ENCODE peak calls at places on chromosomes 7 and 10, in five cellular contexts. T is fibroblast of lung, F is ascending aorta, U is A549, R is right lobe of liver. D is an unnamed sample.
A peak's percentile ranks its signal among the peaks of the same experiment; 100 is the strongest.

GRCh38 chr10:100615911-100616310 is 80.2 kb downstream of the HIF1AN start:
- DNase-seq in T (no peak), F (no peak), U (no peak), R (no peak), D (no peak)

GRCh38 chr7:120877706-120878105 is 19.8 kb upstream of the TSPAN12 start:
- DNase-seq in T (peak; percentile 24), F (no peak), U (no peak), R (no peak), D (no peak)

GRCh38 chr7:32155712-32156111 is 85.5 kb upstream of the PDE1C start:
- DNase-seq in T (peak; percentile 48), F (no peak), U (no peak), R (no peak), D (no peak)

GRCh38 chr10:110378533-110379108 is 73.9 kb upstream of the SMNDC1 start:
- DNase-seq in T (no peak), F (no peak), U (no peak), R (no peak), D (no peak)

GRCh38 chr7:134462337-134462925 is 3.5 kb upstream of the AKR1B1 start:
- DNase-seq in T (peak; percentile 82), F (no peak), U (peak; percentile 70), R (no peak), D (no peak)

GRCh38 chr7:39249635-39250034 is 271.9 kb downstream of the POU6F2 start:
- DNase-seq in T (no peak), F (no peak), U (no peak), R (no peak), D (no peak)

GRCh38 chr7:42096681-42097637 is 140.1 kb downstream of the GLI3 start:
- DNase-seq in T (peak; percentile 77), F (no peak), U (no peak), R (no peak), D (no peak)

GRCh38 chr10:15857001-15857608 is 3.2 kb downstream of the MINDY3 start:
- DNase-seq in T (no peak), F (no peak), U (no peak), R (no peak), D (no peak)

GRCh38 chr10:128147064-128147463 is 20.8 kb upstream of the MKI67 start:
- DNase-seq in T (no peak), F (no peak), U (no peak), R (no peak), D (no peak)

GRCh38 chr7:51577390-51577789 is 260.8 kb upstream of the COBL start:
- DNase-seq in T (no peak), F (no peak), U (no peak), R (no peak), D (no peak)

GRCh38 chr7:74527842-74528241 is 74.1 kb downstream of the GTF2IRD1 start:
- DNase-seq in T (no peak), F (no peak), U (no peak), R (no peak), D (no peak)

GRCh38 chr10:23155166-23155565 is 36.9 kb upstream of the PTF1A start:
- DNase-seq in T (no peak), F (no peak), U (no peak), R (no peak), D (no peak)

DNA sequence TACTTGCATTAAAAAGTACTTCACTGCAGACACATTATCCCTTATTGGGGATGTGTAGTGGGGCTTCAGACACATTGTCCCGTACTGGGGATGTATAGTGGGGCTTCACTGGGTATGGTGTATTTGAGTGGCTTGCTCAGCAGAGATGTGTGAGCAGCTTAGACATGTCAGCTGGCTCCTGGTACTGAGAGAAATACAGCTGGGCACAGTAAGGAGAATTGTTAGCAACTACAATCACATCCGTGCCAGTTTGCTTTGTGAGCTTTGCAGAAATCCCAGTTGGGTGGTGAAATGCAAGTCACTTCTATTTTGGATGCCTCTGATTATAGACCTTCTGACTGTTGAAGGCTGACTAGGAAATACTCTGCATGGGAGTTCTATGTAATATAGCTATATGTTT is 10.8 kb downstream of the CCNY start:
- DNase-seq in T (no peak), F (no peak), U (no peak), R (no peak), D (no peak)
- H3K27ac ChIP-seq in T (no peak overlapping the region), F (no peak overlapping the region), U (no peak overlapping the region), R (no peak overlapping the region), D (no peak overlapping the region)

GRCh38 chr7:4343272-4344000 is 338.7 kb upstream of the FOXK1 start:
- DNase-seq in T (no peak), F (no peak), U (no peak), R (no peak), D (no peak)
- H3K9me3 ChIP-seq in T (no peaks in the 10 kb centered on the region), F (no peaks in the 10 kb centered on the region), U (peaks cover 19% of the 10 kb centered on the region), R (no peaks in the 10 kb centered on the region), D (no peaks in the 10 kb centered on the region)

DNA sequence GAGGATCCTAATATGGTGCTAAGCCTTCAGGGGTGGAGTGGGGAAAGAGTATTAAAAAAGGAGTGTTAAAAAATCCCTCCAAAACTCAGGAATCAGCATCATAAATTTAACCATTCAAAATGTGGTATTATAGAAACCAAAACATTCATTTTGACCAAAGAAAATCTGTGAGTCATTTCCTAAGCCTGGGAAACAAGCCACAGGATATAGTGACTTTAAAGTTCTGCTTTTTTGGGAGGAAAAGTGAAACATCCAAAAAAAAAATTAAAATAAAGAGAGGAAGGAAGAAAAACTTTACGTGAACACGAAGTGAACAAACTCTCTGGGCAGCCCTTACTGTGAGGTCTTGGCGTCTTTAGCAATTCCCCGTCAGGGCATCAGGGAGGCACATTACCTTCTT is 74.0 kb upstream of the GSDME start:
- DNase-seq in T (peak; percentile 67), F (no peak), U (no peak), R (no peak), D (no peak)
- H3K4me3 ChIP-seq in T (no peak overlapping the region), F (no peak overlapping the region), U (no peak overlapping the region), R (no peak overlapping the region), D (no peak overlapping the region)

GRCh38 chr7:139732471-139733167 is 45.2 kb downstream of the HIPK2 start:
- DNase-seq in T (no peak), F (peak; percentile 60), U (no peak), R (no peak), D (no peak)

GRCh38 chr7:139734395-139734794 is 43.4 kb downstream of the HIPK2 start:
- DNase-seq in T (peak; percentile 100), F (peak; percentile 94), U (no peak), R (no peak), D (no peak)

GRCh38 chr7:139733751-139734150 is 44.0 kb downstream of the HIPK2 start:
- DNase-seq in T (peak; percentile 28), F (no peak), U (no peak), R (no peak), D (no peak)

GRCh38 chr7:139730746-139731612 is 46.8 kb downstream of the HIPK2 start:
- DNase-seq in T (peak; percentile 90), F (peak; percentile 86), U (no peak), R (no peak), D (peak; percentile 55)

DNA sequence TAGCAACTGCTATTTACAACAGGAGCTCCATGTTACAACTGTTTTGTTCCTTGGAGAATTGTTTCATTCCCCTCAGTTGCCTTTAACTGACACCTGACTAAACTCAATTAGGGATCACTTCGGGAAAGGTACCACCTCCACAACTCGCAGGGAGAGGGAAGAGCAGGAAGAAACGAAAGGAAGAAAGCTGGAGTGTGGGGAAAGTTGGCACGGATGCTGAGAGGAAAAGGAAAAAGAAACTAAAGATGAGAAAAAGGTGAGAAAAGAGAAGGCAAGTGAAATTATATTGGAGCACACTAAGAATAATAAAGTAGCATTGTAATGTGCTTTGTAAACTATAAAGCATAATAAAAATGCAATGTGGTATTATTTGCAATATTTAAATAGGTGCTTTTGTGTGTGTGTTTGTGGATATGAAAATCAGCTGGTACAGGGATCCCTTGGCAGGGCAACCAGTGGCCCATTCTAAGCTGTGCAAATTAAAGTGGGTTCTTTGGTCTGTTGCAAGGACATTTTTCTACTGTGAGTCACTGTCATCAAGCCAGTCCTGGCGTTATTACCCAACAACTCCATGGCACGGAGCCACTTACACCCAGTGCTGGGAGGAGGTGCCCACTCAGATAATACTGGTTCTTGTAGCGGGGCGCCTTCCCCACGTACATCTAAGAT is 45.9 kb downstream of the HIPK2 start:
- DNase-seq in T (peak; percentile 96), F (peak; percentile 98), U (peak; percentile 83), R (peak; percentile 86), D (peak; percentile 90)
- H3K27ac ChIP-seq in T (peak overlapping the region; percentile 55), F (peak overlapping the region; percentile 96), U (peak overlapping the region; percentile 83), R (peak overlapping the region; percentile 25), D (peak overlapping the region; percentile 81)

DNA sequence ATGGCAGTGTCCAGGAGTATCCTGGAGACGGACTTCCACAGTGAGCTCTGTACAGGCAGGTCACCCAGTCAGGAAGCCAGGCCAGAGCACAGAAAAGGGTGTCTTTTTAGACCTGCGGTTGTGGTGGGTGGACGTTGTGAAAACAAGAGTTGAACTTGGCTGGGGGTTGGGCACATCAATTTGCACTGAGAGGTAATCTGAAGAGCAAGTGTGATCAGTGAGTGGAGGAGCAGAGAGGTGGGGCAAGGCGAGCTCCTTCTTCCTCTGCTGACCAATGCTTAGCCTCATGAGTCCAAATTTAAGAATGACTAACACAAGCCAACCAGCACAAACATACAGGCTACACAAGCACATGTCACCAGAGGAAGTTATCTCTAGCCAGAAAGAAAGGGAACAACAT is 310.8 kb downstream of the TCERG1L start:
- DNase-seq in T (no peak), F (no peak), U (no peak), R (peak; percentile 3), D (no peak)
- H3K9me3 ChIP-seq in T (no peaks in the 10 kb centered on the region), F (peaks cover 3% of the 10 kb centered on the region), U (no peaks in the 10 kb centered on the region), R (no peaks in the 10 kb centered on the region), D (no peaks in the 10 kb centered on the region)

DNA sequence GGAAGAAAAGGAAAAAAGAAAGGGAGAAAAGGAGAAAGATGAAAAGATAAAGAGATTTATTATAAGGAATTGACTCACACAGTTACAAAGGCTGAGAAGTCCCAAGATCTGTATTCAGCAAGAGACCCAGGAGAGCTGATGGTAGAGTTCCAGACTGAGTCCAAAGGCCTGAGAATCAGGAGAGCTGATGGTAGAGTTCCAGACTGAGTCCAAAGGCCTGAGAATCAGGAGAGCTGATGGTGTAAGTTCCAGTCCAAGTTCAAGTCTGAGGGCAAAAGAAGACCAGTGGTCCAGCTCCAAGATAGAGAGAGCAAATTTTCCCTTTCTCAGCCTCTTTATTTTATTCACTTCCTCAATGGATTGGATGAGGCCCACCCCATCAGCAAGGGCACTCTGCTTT is 97.3 kb upstream of the AOAH start:
- DNase-seq in T (no peak), F (no peak), U (no peak), R (no peak), D (no peak)
- H3K4me3 ChIP-seq in T (no peak overlapping the region), F (no peak overlapping the region), U (no peak overlapping the region), R (no peak overlapping the region), D (no peak overlapping the region)

DNA sequence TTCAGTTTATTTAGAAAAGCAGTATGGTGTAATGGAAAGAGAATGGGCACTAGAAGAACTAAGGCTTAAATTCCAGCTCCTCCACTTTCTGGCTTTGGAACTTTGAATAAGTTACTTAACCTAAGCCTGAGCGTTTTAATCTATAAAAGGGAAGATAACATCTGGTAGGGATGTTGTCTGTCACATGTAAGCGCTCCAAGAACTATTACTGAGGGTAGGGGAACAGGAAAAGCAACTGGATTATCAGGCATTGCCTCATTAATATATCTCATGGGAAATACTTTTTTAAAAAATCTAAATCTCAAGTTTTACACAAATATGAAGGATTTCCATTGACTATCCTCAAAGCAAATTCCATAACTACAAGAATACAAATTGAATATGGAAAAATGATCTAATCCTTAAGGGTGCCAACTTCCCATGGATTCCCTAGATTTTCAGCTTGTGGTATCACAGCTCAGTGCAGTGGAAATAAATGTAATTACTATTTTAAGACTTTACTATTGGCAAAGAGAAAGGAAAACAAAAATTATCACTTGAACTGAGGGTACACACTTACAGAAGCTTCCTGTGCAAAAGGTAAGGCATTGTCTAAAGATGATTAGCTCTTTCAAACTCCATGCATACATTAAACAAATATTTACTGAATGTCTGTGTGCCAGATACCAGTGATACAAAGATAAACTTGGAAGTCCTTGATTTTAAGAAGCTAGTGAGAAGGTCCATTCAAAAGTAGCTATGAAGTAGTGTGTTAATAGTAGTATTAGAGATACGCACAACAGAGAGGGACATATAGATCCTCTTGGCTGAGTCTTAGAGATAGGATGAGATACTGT is 38.4 kb downstream of the NT5C2 start:
- DNase-seq in T (peak; percentile 31), F (no peak), U (no peak), R (no peak), D (no peak)
- H3K27ac ChIP-seq in T (no peak overlapping the region), F (peak overlapping the region; percentile 85), U (peak overlapping the region; percentile 78), R (peak overlapping the region; percentile 61), D (peak overlapping the region; percentile 67)

GRCh38 chr10:133481657-133482056 is 27.9 kb downstream of the SCART1 start:
- DNase-seq in T (no peak), F (no peak), U (no peak), R (no peak), D (no peak)
- H3K9me3 ChIP-seq in T (no peaks in the 10 kb centered on the region), F (peaks cover 7% of the 10 kb centered on the region), U (peaks cover 24% of the 10 kb centered on the region), R (no peaks in the 10 kb centered on the region), D (peaks cover 25% of the 10 kb centered on the region)